ENCODE peak calls at places on chromosome 10, in four cellular contexts. S is GM12878, E is GM12891, T is K562. K is an unnamed sample.

GRCh38 chr10:22659901-22660300 is 54.5 kb downstream of the PIP4K2A start:
- DNase-seq in T (no peak), S (no peak), E (no peak), K (no peak)

GRCh38 chr10:36720931-36721330 is 404.5 kb upstream of the ANKRD30A start:
- DNase-seq in T (no peak), E (no peak), S (no peak), K (no peak)

GRCh38 chr10:71835671-71836593 is 15.1 kb downstream of the PSAP start:
- DNase-seq in E (peak; percentile 81), T (no peak), S (peak; percentile 97), K (no peak)

GRCh38 chr10:70476249-70477035 is 2.1 kb upstream of the PALD1 start:
- DNase-seq in S (no peak), T (no peak), E (no peak), K (no peak)

GRCh38 chr10:74150151-74151056 is at the start of gene AP3M1:
- DNase-seq in T (peak; percentile 86), S (peak; percentile 97), E (peak; percentile 67), K (no peak)

GRCh38 chr10:86899128-86899527 is 58.3 kb downstream of the MMRN2 start:
- DNase-seq in T (no peak), E (no peak), S (no peak), K (no peak)

GRCh38 chr10:100734295-100735086 is 10.9 kb upstream of the PAX2 start:
- DNase-seq in E (no peak), T (no peak), S (no peak), K (no peak)

GRCh38 chr10:86443936-86444335 is 77.3 kb upstream of the GRID1 start:
- DNase-seq in T (no peak), S (no peak), E (no peak), K (no peak)

GRCh38 chr10:49484501-49485230 is 54.3 kb downstream of the ERCC6 start:
- DNase-seq in E (no peak), T (no peak), S (no peak), K (no peak)

GRCh38 chr10:45023426-45023825 is 22.7 kb downstream of the ZNF22 start:
- DNase-seq in T (no peak), S (no peak), E (no peak), K (no peak)

GRCh38 chr10:22251751-22252285 is 34.0 kb upstream of the EBLN1 start:
- DNase-seq in E (peak; percentile 46), T (no peak), S (no peak), K (peak; percentile 61)

GRCh38 chr10:58641095-58641531 is 128.4 kb downstream of the BICC1 start:
- DNase-seq in S (no peak), T (no peak), E (no peak), K (no peak)

GRCh38 chr10:58384095-58384494 is 1.1 kb upstream of the TFAM start:
- DNase-seq in T (no peak), S (peak; percentile 34), E (peak; percentile 14), K (peak; percentile 62)

GRCh38 chr10:93072225-93072712 is 1.4 kb upstream of the CYP26A1 start:
- DNase-seq in S (no peak), E (no peak), T (no peak), K (no peak)

GRCh38 chr10:93073539-93074136 is at the start of gene CYP26A1:
- DNase-seq in E (no peak), S (no peak), T (peak; percentile 50), K (no peak)

GRCh38 chr10:93074137-93074596 is 474 bp downstream of the CYP26A1 start:
- DNase-seq in T (peak; percentile 42), E (peak; percentile 34), S (no peak), K (peak; percentile 23)

GRCh38 chr10:93071674-93072224 is 1.9 kb upstream of the CYP26A1 start:
- DNase-seq in E (no peak), T (peak; percentile 88), S (no peak), K (no peak)

GRCh38 chr10:93072713-93073538 is 767 bp upstream of the CYP26A1 start:
- DNase-seq in E (no peak), T (no peak), S (no peak), K (no peak)
- TF ChIP-seq SPI1 in E (no peak), T (no peak), S (no peak), K (no peak)

DNA sequence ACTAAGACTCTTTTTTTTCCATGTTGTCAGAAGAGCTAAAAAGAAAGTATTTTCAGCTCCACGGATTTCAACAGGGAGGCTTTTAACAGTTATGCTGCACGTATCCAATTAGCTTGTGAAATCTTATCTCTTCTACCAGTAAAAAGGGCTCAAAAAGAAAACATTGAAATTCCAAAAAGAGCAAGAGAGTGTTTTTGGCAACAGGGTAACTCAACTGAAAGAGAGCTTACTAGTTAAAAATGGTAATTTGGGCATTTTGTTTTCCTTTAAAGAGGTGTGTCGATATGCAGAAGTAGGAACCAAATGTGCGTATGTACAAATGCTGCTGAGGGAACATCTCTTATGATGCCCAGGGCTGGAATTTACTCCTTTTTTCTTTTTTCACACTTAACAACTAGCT is 292.8 kb downstream of the PRKG1 start:
- DNase-seq in E (no peak), S (no peak), T (no peak), K (no peak)
- TF ChIP-seq SPI1 in E (no peak), S (no peak), T (no peak), K (no peak)

GRCh38 chr10:110852255-110852896 is 19.4 kb upstream of the PDCD4 start:
- DNase-seq in S (no peak), E (no peak), T (no peak), K (no peak)
- TF ChIP-seq SPI1 in S (no peak), E (no peak), T (no peak), K (no peak)

GRCh38 chr10:60430836-60431597 is 41.3 kb upstream of the ANK3 start:
- DNase-seq in E (no peak), T (no peak), S (no peak), K (no peak)

GRCh38 chr10:60430017-60430416 is 40.3 kb upstream of the ANK3 start:
- DNase-seq in S (no peak), T (no peak), E (no peak), K (no peak)

GRCh38 chr10:60429084-60429849 is 39.6 kb upstream of the ANK3 start:
- DNase-seq in E (no peak), T (no peak), S (no peak), K (no peak)

GRCh38 chr10:60433684-60434083 is 44.0 kb upstream of the ANK3 start:
- DNase-seq in T (no peak), E (no peak), S (no peak), K (no peak)

DNA sequence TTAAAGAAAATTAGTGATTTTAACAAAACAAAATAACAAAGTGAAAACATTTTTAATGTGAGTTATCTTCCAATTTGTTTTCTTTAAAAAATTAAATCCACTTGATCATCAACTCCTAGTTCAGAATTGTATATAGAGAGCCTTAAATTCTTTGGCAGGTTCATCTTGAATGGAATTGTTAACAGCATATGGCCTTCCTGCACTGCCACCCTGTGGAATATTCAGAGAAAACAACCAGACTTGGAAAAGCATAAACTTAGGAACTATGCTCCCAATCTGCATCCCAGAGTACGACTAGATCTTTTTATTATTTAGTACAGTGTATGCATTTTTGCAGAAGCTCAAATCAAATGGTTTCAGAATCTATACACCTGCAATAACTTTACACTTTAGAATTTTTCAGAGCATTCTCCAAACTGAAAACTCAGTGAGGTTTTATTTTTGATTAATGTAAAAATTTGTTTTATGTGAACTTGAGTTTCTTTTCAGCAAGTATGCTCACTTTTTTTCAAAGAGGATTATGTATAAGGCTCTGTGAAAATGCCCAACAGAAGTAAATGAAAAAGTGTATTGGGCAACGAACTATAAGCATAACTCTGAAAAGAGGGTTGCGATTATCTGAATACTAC is 44.9 kb upstream of the ANK3 start:
- DNase-seq in T (peak; percentile 53), E (no peak), S (no peak), K (peak; percentile 6)
- TF ChIP-seq SPI1 in T (no peak), E (no peak), S (no peak), K (no peak)

GRCh38 chr10:568848-569247 is 120.6 kb downstream of the DIP2C start:
- DNase-seq in E (no peak), T (no peak), S (no peak), K (no peak)

GRCh38 chr10:569961-570630 is 119.4 kb downstream of the DIP2C start:
- DNase-seq in T (no peak), E (no peak), S (no peak), K (no peak)

GRCh38 chr10:565676-566075 is 123.8 kb downstream of the DIP2C start:
- DNase-seq in E (no peak), S (no peak), T (no peak), K (no peak)

GRCh38 chr10:566241-566885 is 123.1 kb downstream of the DIP2C start:
- DNase-seq in T (no peak), E (no peak), S (no peak), K (no peak)

DNA sequence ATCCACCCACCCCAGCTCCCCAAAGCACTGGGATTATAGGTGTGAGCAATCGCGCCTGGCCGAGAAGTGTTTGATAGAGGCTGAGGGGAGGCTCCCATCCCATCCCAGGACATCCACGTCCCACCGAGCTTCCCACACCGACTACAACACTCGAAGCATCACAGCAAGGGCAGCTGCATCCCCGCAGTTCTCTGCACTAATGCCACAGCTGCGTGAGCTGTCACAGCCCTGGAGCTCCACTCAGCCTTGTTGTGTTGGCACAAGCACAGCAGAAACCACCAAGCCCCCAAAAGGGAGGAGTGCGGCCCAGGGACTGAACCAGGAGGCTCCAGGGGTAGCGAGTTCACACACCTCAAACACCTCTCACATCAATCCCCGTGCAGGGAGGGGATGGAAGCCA is 121.6 kb downstream of the DIP2C start:
- DNase-seq in T (no peak), E (no peak), S (no peak), K (no peak)
- TF ChIP-seq SPI1 in T (no peak), E (no peak), S (no peak), K (no peak)

GRCh38 chr10:102399217-102400021 is 3.9 kb downstream of the NFKB2 start:
- DNase-seq in E (peak; percentile 93), T (peak; percentile 78), S (peak; percentile 56), K (peak; percentile 87)
- TF ChIP-seq SPI1 in E (no peak), T (no peak), S (no peak), K (no peak)